ENCODE peak calls at places on chromosomes 4 and X, in seven cellular contexts. V, T, G, S, B, W and I are unnamed samples.

GRCh38 chr4:143133966-143134365 is 50.8 kb upstream of the USP38 start:
- DNase-seq in V (no peak), T (no peak), G (no peak), S (no peak), B (no peak), W (peak; percentile 26), I (no peak)

GRCh38 chr4:31051151-31051550 is 331.0 kb downstream of the PCDH7 start:
- DNase-seq in V (no peak), T (no peak), G (no peak), S (no peak), B (peak; percentile 30), W (no peak), I (no peak)

GRCh38 chr4:117447925-117448324 is 362.5 kb upstream of the TRAM1L1 start:
- DNase-seq in V (no peak), T (no peak), G (no peak), S (no peak), B (no peak), W (peak; percentile 24), I (no peak)

GRCh38 chr4:112422644-112423043 is 93.3 kb downstream of the NEUROG2 start:
- DNase-seq in V (no peak), T (no peak), G (no peak), S (no peak), B (no peak), W (no peak), I (no peak)

GRCh38 chrX:117972681-117973080 is 143.9 kb downstream of the KLHL13 start:
- DNase-seq in V (no peak), T (peak; percentile 49), G (peak; percentile 60), S (no peak), B (peak; percentile 40), W (no peak), I (no peak)

GRCh38 chr4:52894408-52894807 is 32.3 kb downstream of the RASL11B start:
- DNase-seq in V (no peak), T (no peak), G (no peak), S (no peak), B (peak; percentile 41), W (no peak), I (no peak)

GRCh38 chr4:31461425-31461824 is 741.3 kb downstream of the PCDH7 start:
- DNase-seq in V (no peak), T (no peak), G (peak; percentile 71), S (no peak), B (peak; percentile 34), W (no peak), I (no peak)

GRCh38 chrX:19772306-19772705 is 115.1 kb downstream of the SH3KBP1 start:
- DNase-seq in V (no peak), T (peak; percentile 37), G (no peak), S (no peak), B (peak; percentile 25), W (no peak), I (no peak)

DNA sequence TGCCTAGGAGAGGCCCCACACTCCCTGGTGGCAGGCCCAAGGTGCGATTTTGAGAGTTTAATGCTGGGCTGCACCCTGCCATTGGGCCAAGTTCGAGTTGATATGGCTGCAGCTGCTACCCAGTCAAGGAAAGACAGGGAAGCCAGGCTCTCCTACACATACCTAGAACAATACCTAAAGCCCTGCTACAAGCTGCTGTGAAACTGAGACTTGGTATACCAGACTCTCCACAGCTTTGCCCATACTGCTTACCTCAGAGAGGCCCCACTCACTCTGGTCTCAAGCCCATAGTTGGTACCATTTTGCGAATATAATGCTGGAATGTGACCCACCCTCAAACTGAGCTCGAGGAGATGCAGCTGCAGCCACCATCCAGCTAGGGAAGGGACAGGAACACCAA is 147.7 kb upstream of the MAGEB2 start:
- DNase-seq in V (no peak), T (no peak), G (no peak), S (no peak), B (no peak), W (no peak), I (no peak)
- H3K9me3 ChIP-seq in V (no peaks in the 10 kb centered on the region), T (no peaks in the 10 kb centered on the region), G (no peaks in the 10 kb centered on the region), S (no peaks in the 10 kb centered on the region), B (no peaks in the 10 kb centered on the region), W (no peaks in the 10 kb centered on the region), I (no peaks in the 10 kb centered on the region)

GRCh38 chrX:146854281-146854680 is 39.7 kb upstream of the CXorf51A start:
- DNase-seq in V (no peak), T (no peak), G (no peak), S (no peak), B (no peak), W (no peak), I (no peak)
- H3K9me3 ChIP-seq in V (no peaks in the 10 kb centered on the region), T (no peaks in the 10 kb centered on the region), G (peaks cover 8% of the 10 kb centered on the region), S (no peaks in the 10 kb centered on the region), B (no peaks in the 10 kb centered on the region), W (no peaks in the 10 kb centered on the region), I (no peaks in the 10 kb centered on the region)

GRCh38 chr4:99013884-99014523 is 18.5 kb downstream of the METAP1 start:
- DNase-seq in V (no peak), T (no peak), G (no peak), S (no peak), B (no peak), W (no peak), I (no peak)
- H3K9me3 ChIP-seq in V (no peaks in the 10 kb centered on the region), T (no peaks in the 10 kb centered on the region), G (peaks cover 3% of the 10 kb centered on the region), S (no peaks in the 10 kb centered on the region), B (no peaks in the 10 kb centered on the region), W (no peaks in the 10 kb centered on the region), I (no peaks in the 10 kb centered on the region)

DNA sequence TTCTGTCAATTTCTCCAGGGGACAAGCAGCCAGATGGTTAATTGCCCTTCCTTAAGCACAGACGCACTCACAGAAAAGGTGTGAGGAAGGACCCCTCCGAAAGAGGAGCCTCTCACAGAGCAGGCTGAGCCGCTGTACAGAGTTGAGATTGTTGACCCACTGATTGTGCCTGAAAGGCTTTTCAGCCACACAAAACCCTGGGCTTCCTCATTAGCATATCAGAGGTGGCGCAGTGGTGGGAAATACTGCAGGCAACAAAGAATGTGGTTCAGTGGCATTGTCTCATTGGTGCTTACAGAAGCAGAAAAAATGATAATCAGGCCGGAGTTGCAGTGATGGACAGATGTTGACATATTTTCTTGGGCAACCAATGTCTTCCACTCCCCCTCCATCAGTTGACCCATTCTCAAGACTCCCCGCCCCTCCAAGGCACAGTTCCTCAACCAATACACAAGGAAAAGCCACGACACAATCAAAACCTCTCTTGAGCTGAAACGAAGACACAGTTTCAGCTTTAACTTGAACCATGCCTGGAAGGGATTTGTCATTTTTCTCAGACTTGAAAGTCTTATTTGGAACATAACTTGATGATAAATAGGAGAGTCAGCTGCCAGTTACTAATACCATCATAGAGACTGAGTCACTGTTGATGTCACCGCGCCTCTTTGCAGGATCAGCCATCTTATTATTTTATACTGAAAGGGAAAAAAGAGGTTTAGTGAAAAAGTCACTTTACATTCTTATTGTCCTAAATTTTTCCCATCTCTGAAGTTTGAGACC is 53.0 kb downstream of the ATXN3L start:
- DNase-seq in V (no peak), T (no peak), G (peak; percentile 78), S (no peak), B (peak; percentile 68), W (no peak), I (no peak)
- H3K9me3 ChIP-seq in V (no peaks in the 10 kb centered on the region), T (no peaks in the 10 kb centered on the region), G (no peaks in the 10 kb centered on the region), S (no peaks in the 10 kb centered on the region), B (no peaks in the 10 kb centered on the region), W (no peaks in the 10 kb centered on the region), I (no peaks in the 10 kb centered on the region)

GRCh38 chr4:337143-337931 is at the start of gene ZNF141:
- DNase-seq in V (peak; percentile 99), T (peak; percentile 7), G (peak; percentile 96), S (peak; percentile 95), B (peak; percentile 97), W (peak; percentile 98), I (peak; percentile 96)
- H3K9me3 ChIP-seq in V (peaks cover 15% of the 10 kb centered on the region), T (no peaks in the 10 kb centered on the region), G (peaks cover 7% of the 10 kb centered on the region), S (peaks cover 32% of the 10 kb centered on the region), B (no peaks in the 10 kb centered on the region), W (peaks cover 7% of the 10 kb centered on the region), I (peaks cover 21% of the 10 kb centered on the region)

GRCh38 chrX:40171513-40172168 is 73.9 kb upstream of the BCOR start:
- DNase-seq in V (peak; percentile 68), T (peak; percentile 47), G (no peak), S (no peak), B (peak; percentile 51), W (peak; percentile 27), I (peak; percentile 67)
- H3K9me3 ChIP-seq in V (no peaks in the 10 kb centered on the region), T (no peaks in the 10 kb centered on the region), G (peaks cover 7% of the 10 kb centered on the region), S (no peaks in the 10 kb centered on the region), B (no peaks in the 10 kb centered on the region), W (no peaks in the 10 kb centered on the region), I (no peaks in the 10 kb centered on the region)

GRCh38 chr4:11931266-11931665 is 502.6 kb upstream of the HS3ST1 start:
- DNase-seq in V (no peak), T (no peak), G (peak; percentile 39), S (no peak), B (no peak), W (no peak), I (no peak)
- H3K9me3 ChIP-seq in V (no peaks in the 10 kb centered on the region), T (no peaks in the 10 kb centered on the region), G (no peaks in the 10 kb centered on the region), S (no peaks in the 10 kb centered on the region), B (no peaks in the 10 kb centered on the region), W (no peaks in the 10 kb centered on the region), I (no peaks in the 10 kb centered on the region)

DNA sequence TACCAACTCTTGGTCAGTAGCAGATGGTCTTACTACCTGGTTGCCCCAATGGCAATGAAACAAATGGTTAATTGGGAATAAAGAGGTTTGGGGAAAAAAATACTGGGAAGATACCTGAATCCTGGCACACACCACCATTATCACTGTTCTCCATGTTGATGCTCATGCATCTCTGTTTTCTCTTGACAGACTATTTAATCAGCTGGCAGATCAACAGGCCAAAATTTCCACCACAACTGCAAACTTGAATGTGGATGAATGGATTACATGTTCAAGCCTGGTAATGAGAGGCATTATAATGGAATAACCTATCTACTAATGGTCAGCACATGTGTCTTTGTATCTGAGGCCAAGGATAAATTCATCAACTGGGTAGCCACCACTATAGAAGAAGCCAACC is 45.7 kb downstream of the ZNF721 start:
- DNase-seq in V (no peak), T (no peak), G (no peak), S (no peak), B (no peak), W (no peak), I (no peak)
- H3K9me3 ChIP-seq in V (peaks cover 64% of the 10 kb centered on the region), T (no peaks in the 10 kb centered on the region), G (peaks cover 63% of the 10 kb centered on the region), S (peaks cover 100% of the 10 kb centered on the region), B (peaks cover 2% of the 10 kb centered on the region), W (peaks cover 18% of the 10 kb centered on the region), I (peaks cover 97% of the 10 kb centered on the region)

DNA sequence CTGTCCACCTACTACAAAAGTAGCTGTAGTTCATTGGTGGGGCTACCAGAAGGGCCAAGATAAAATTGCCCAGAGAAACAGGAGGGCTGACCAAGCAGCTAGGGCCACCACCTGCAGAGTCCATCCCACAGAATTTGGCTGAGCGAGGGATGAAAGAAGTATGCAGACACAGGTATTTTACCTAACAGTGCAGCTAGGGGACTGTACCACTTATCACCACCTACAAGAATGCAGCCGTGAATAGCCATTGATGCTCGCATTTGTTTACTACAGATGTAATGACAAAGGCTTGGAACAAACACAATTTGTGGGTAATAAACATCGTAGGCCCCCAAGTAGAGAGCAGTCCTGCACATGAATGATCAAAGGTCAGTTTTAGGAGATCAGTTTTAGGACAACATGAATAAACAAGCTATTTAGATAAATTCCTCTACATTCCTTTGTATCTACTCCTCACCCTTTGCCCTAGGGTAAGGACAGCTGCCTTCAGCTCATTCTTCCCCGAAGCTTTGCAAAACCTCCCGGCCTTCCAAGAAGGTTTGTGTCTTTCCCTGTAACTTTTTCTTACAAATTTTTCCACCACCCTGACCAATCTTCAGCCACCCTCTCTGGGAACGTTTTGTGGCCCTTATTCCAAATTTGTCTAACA is 49.5 kb downstream of the ZNF718 start:
- DNase-seq in V (no peak), T (no peak), G (no peak), S (no peak), B (no peak), W (no peak), I (no peak)
- H3K9me3 ChIP-seq in V (peaks cover 63% of the 10 kb centered on the region), T (no peaks in the 10 kb centered on the region), G (peaks cover 34% of the 10 kb centered on the region), S (peaks cover 97% of the 10 kb centered on the region), B (no peaks in the 10 kb centered on the region), W (peaks cover 9% of the 10 kb centered on the region), I (peaks cover 77% of the 10 kb centered on the region)